ENCODE peak calls at places on chromosome 14, in five cellular contexts. L, P, X, T and G are unnamed samples.

GRCh38 chr14:22520235-22520634 is 68.8 kb downstream of the DAD1 start:
- DNase-seq in P (no peak), X (no peak), T (no peak), L (peak), G (peak)

GRCh38 chr14:95759952-95760351 is 46.0 kb upstream of the TCL1A start:
- DNase-seq in P (no peak), X (no peak), T (no peak), L (no peak), G (no peak)

GRCh38 chr14:76656592-76656991 is 104.7 kb upstream of the VASH1 start:
- DNase-seq in P (no peak), X (no peak), L (no peak), T (no peak), G (no peak)

GRCh38 chr14:33943484-33943883 is 7.4 kb downstream of the EGLN3 start:
- DNase-seq in X (no peak), P (no peak), T (no peak), L (no peak), G (no peak)

GRCh38 chr14:36580856-36581831 is 1.3 kb downstream of the NKX2-8 start:
- DNase-seq in X (peak), T (no peak), P (no peak), L (peak), G (peak)

GRCh38 chr14:31109257-31109656 is 83.1 kb upstream of the STRN3 start:
- DNase-seq in P (no peak), T (no peak), L (no peak), X (no peak), G (no peak)

GRCh38 chr14:103155013-103155412 is 31.8 kb downstream of the TNFAIP2 start:
- DNase-seq in L (peak), X (no peak), T (peak), P (peak), G (peak)

GRCh38 chr14:67444395-67444794 is 32.4 kb upstream of the PLEK2 start:
- DNase-seq in T (no peak), X (no peak), P (no peak), L (no peak), G (no peak)

GRCh38 chr14:68976160-68977067 is 2.7 kb downstream of the ACTN1 start:
- DNase-seq in T (peak), X (no peak), L (no peak), P (no peak), G (no peak)

GRCh38 chr14:102696332-102696731 is 80.9 kb upstream of the TRAF3 start:
- DNase-seq in P (no peak), T (no peak), X (no peak), L (no peak), G (no peak)

GRCh38 chr14:99230271-99231141 is 41.5 kb downstream of the BCL11B start:
- DNase-seq in T (no peak), X (no peak), P (no peak), L (no peak), G (no peak)

GRCh38 chr14:55587847-55588246 is 7.8 kb downstream of the KTN1 start:
- DNase-seq in L (no peak), P (no peak), T (no peak), X (no peak), G (no peak)

GRCh38 chr14:72024043-72024407 is 91.8 kb downstream of the RGS6 start:
- DNase-seq in T (peak), P (no peak), X (peak), L (no peak), G (no peak)

GRCh38 chr14:67800743-67801142 is 15.6 kb downstream of the ZFYVE26 start:
- DNase-seq in T (no peak), L (no peak), X (no peak), P (no peak), G (no peak)

GRCh38 chr14:55254581-55254980 is 16.6 kb upstream of the FBXO34 start:
- DNase-seq in P (no peak), L (no peak), X (no peak), T (no peak), G (no peak)

GRCh38 chr14:64198486-64198885 is 95.7 kb downstream of the ESR2 start:
- DNase-seq in T (no peak), P (no peak), L (no peak), X (no peak), G (no peak)

GRCh38 chr14:50318031-50318626 is 6.0 kb downstream of the DMAC2L start:
- DNase-seq in T (peak), X (peak), P (no peak), L (peak), G (peak)

GRCh38 chr14:61102549-61103466 is 121.8 kb downstream of the SLC38A6 start:
- DNase-seq in X (no peak), T (no peak), L (no peak), P (no peak), G (no peak)

GRCh38 chr14:104864267-104865068 is 600 bp upstream of the CEP170B start:
- DNase-seq in L (no peak), P (no peak), X (peak), T (no peak), G (no peak)

GRCh38 chr14:36619853-36620252 is 37.4 kb upstream of the NKX2-8 start:
- DNase-seq in P (no peak), T (no peak), X (no peak), L (no peak), G (no peak)

GRCh38 chr14:79036506-79036905 is 866.3 kb downstream of the NRXN3 start:
- DNase-seq in P (no peak), X (no peak), L (no peak), T (no peak), G (no peak)

GRCh38 chr14:92969470-92970232 is 46.7 kb downstream of the CHGA start:
- DNase-seq in P (no peak), T (no peak), L (no peak), X (peak), G (no peak)

GRCh38 chr14:80926706-80927384 is 14.7 kb downstream of the CEP128 start:
- DNase-seq in T (no peak), P (no peak), L (no peak), X (no peak), G (peak)

GRCh38 chr14:90490727-90491050 is 93.9 kb downstream of the CALM1 start:
- DNase-seq in L (no peak), X (no peak), T (no peak), P (no peak), G (no peak)

GRCh38 chr14:20801726-20802125 is 918 bp downstream of the RNASE1 start:
- DNase-seq in X (no peak), P (no peak), T (no peak), L (no peak), G (no peak)

GRCh38 chr14:73233564-73233963 is 3.7 kb upstream of the PAPLN start:
- DNase-seq in L (no peak), T (no peak), X (no peak), P (no peak), G (no peak)

GRCh38 chr14:102833991-102834390 is 56.7 kb downstream of the TRAF3 start:
- DNase-seq in T (no peak), P (no peak), L (no peak), X (no peak), G (no peak)

GRCh38 chr14:53571990-53572389 is 384.6 kb downstream of the BMP4 start:
- DNase-seq in P (no peak), X (no peak), L (no peak), T (no peak), G (no peak)

GRCh38 chr14:32494566-32495434 is 165.7 kb downstream of the AKAP6 start:
- DNase-seq in X (no peak), L (no peak), P (peak), T (no peak), G (no peak)

GRCh38 chr14:104434214-104435076 is 145.1 kb upstream of the C14orf180 start:
- DNase-seq in X (no peak), L (no peak), P (no peak), T (no peak), G (no peak)

GRCh38 chr14:101496779-101497420 is 64.4 kb upstream of the DIO3 start:
- DNase-seq in P (no peak), X (no peak), L (no peak), T (no peak), G (no peak)

GRCh38 chr14:74583689-74584434 is 28.2 kb downstream of the LTBP2 start:
- DNase-seq in P (no peak), T (no peak), L (peak), X (no peak), G (peak)

GRCh38 chr14:58755026-58755929 is 117.5 kb downstream of the DACT1 start:
- DNase-seq in P (no peak), X (peak), T (no peak), L (no peak), G (no peak)

GRCh38 chr14:76686646-76687045 is 74.6 kb upstream of the VASH1 start:
- DNase-seq in T (no peak), L (no peak), X (no peak), P (no peak), G (no peak)

GRCh38 chr14:99891266-99891665 is 98.1 kb downstream of the EML1 start:
- DNase-seq in T (no peak), L (no peak), P (no peak), X (no peak), G (no peak)

GRCh38 chr14:70955543-70956480 is 48.6 kb downstream of the PCNX1 start:
- DNase-seq in T (peak), L (peak), P (no peak), X (no peak), G (no peak)

GRCh38 chr14:103284574-103285467 is 49.2 kb upstream of the EIF5 start:
- DNase-seq in P (no peak), L (no peak), T (no peak), X (no peak), G (no peak)